ENCODE peak calls at places on chromosomes 16 and 17, in four cellular contexts. W is NCI-H146, Q is mesendoderm, P is AG04449. S is an unnamed sample.

GRCh38 chr16:88920618-88921602 is 54.5 kb upstream of the PABPN1L start:
- DNase-seq in P (no peak), W (peak; percentile 29), Q (no peak), S (no peak)

GRCh38 chr17:30576326-30576861 is 99.2 kb downstream of the GOSR1 start:
- DNase-seq in W (no peak), P (no peak), Q (no peak), S (peak; percentile 26)

GRCh38 chr17:9837551-9838471 is 12.1 kb downstream of the GLP2R start:
- DNase-seq in W (no peak), P (peak; percentile 9), Q (no peak), S (no peak)

GRCh38 chr16:56574625-56575024 is 9.8 kb downstream of the MT4 start:
- DNase-seq in Q (no peak), W (no peak), P (no peak), S (no peak)

GRCh38 chr17:332558-333322 is 19.9 kb downstream of the RPH3AL start:
- DNase-seq in Q (peak; percentile 62), P (peak; percentile 17), W (no peak), S (no peak)

GRCh38 chr17:71842991-71843390 is 277.8 kb upstream of the SOX9 start:
- DNase-seq in P (no peak), W (no peak), Q (no peak), S (no peak)

GRCh38 chr17:40547079-40547784 is 18.0 kb downstream of the CCR7 start:
- DNase-seq in P (no peak), W (peak; percentile 99), Q (no peak), S (peak; percentile 72)

GRCh38 chr17:37187262-37187661 is 188.5 kb upstream of the C17orf78 start:
- DNase-seq in P (no peak), W (no peak), Q (no peak), S (no peak)

GRCh38 chr17:44999433-44999832 is 31.3 kb upstream of the C1QL1 start:
- DNase-seq in P (no peak), W (no peak), Q (no peak), S (no peak)

GRCh38 chr16:77439106-77439505 is 4.3 kb upstream of the ADAMTS18 start:
- DNase-seq in Q (peak; percentile 24), P (no peak), W (peak; percentile 43), S (no peak)

GRCh38 chr16:68382296-68382718 is 66.0 kb downstream of the SMPD3 start:
- DNase-seq in P (no peak), W (no peak), Q (no peak), S (no peak)

GRCh38 chr16:69709456-69710084 is 16.8 kb downstream of the NQO1 start:
- DNase-seq in Q (peak; percentile 63), P (no peak), W (peak; percentile 47), S (no peak)

GRCh38 chr16:87817910-87818309 is 51.4 kb downstream of the SLC7A5 start:
- DNase-seq in W (no peak), P (no peak), Q (no peak), S (no peak)

GRCh38 chr17:48930435-48930873 is 14.2 kb downstream of the SNF8 start:
- DNase-seq in W (no peak), P (no peak), Q (no peak), S (no peak)

GRCh38 chr17:76969598-76970172 is 101.5 kb downstream of the MGAT5B start:
- DNase-seq in P (no peak), Q (no peak), W (peak; percentile 83), S (no peak)

GRCh38 chr16:75947626-75948239 is 221.4 kb upstream of the CPHXL start:
- DNase-seq in P (no peak), W (peak; percentile 61), Q (no peak), S (no peak)

GRCh38 chr17:35314415-35315216 is 58.8 kb downstream of the SLFN11 start:
- DNase-seq in W (no peak), P (no peak), Q (peak; percentile 21), S (no peak)

GRCh38 chr16:66521951-66522771 is 27.8 kb downstream of the TK2 start:
- DNase-seq in Q (no peak), W (no peak), P (no peak), S (no peak)

GRCh38 chr16:57507414-57508083 is 21.3 kb upstream of the DOK4 start:
- DNase-seq in P (no peak), Q (peak; percentile 48), W (peak; percentile 22), S (no peak)

GRCh38 chr17:76088868-76089576 is 10.0 kb downstream of the ZACN start:
- DNase-seq in Q (no peak), W (no peak), P (no peak), S (no peak)

GRCh38 chr16:49454426-49455180 is 81.0 kb downstream of the C16orf78 start:
- DNase-seq in P (no peak), Q (no peak), W (no peak), S (peak; percentile 55)

GRCh38 chr16:49833055-49833454 is 22.9 kb downstream of the ZNF423 start:
- DNase-seq in Q (no peak), W (no peak), P (no peak), S (peak; percentile 80)

GRCh38 chr17:77596491-77597420 is 361.7 kb upstream of the TNRC6C start:
- DNase-seq in W (no peak), Q (no peak), P (no peak), S (no peak)

GRCh38 chr17:34254651-34255380 is at the start of gene CCL2:
- DNase-seq in Q (peak; percentile 96), W (no peak), P (no peak), S (no peak)

GRCh38 chr16:57802635-57803412 is 533 bp upstream of the KIFC3 start:
- DNase-seq in P (no peak), Q (peak; percentile 81), W (peak; percentile 3), S (no peak)

GRCh38 chr16:27408012-27408601 is 6.1 kb downstream of the IL21R start:
- DNase-seq in W (no peak), Q (no peak), P (no peak), S (no peak)

GRCh38 chr16:2475413-2476344 is 752 bp downstream of the TBC1D24 start:
- DNase-seq in W (peak; percentile 79), Q (peak; percentile 29), P (no peak), S (no peak)

S was measured in suprapubic skin.